ENCODE peak calls at places on chromosomes 5 and 9, in four cellular contexts. C, M, Q and K are unnamed samples.

GRCh38 chr5:167639213-167639612 is 652.2 kb upstream of the WWC1 start:
- DNase-seq in C (no peak), M (no peak), Q (no peak), K (no peak)

GRCh38 chr9:109640232-109641078 is 139.5 kb upstream of the PALM2AKAP2 start:
- DNase-seq in C (no peak), M (no peak), Q (no peak), K (no peak)

GRCh38 chr9:136381311-136381710 is 7.8 kb upstream of the CARD9 start:
- DNase-seq in C (no peak), M (no peak), Q (no peak), K (no peak)

GRCh38 chr5:56003179-56003578 is 8.4 kb upstream of the IL6ST start:
- DNase-seq in C (no peak), M (no peak), Q (no peak), K (no peak)

GRCh38 chr9:124769451-124770358 is 1.4 kb downstream of the NR6A1 start:
- DNase-seq in C (no peak), M (peak), Q (no peak), K (no peak)

GRCh38 chr5:82351754-82352145 is 73.6 kb upstream of the RPS23 start:
- DNase-seq in C (peak), M (peak), Q (no peak), K (peak)

GRCh38 chr5:176536132-176536901 is 885 bp downstream of the RNF44 start:
- DNase-seq in C (peak), M (peak), Q (no peak), K (peak)

GRCh38 chr5:98631311-98632054 is 142.0 kb upstream of the RGMB start:
- DNase-seq in C (no peak), M (no peak), Q (no peak), K (no peak)

GRCh38 chr9:131999692-132000551 is 79.7 kb downstream of the MED27 start:
- DNase-seq in C (no peak), M (no peak), Q (peak), K (no peak)

GRCh38 chr9:27387722-27388121 is 90.8 kb upstream of the EQTN start:
- DNase-seq in C (no peak), M (no peak), Q (no peak), K (no peak)

GRCh38 chr5:122170630-122171029 is 41.3 kb downstream of the ZNF474 start:
- DNase-seq in C (no peak), M (peak), Q (no peak), K (no peak)

GRCh38 chr9:83167126-83167525 is 104.2 kb upstream of the RASEF start:
- DNase-seq in C (no peak), M (no peak), Q (no peak), K (no peak)

GRCh38 chr5:116032094-116032517 is at the start of gene ARL14EPL:
- DNase-seq in C (peak), M (peak), Q (no peak), K (peak)

GRCh38 chr9:7237473-7238243 is 479.9 kb downstream of the KDM4C start:
- DNase-seq in C (no peak), M (no peak), Q (no peak), K (no peak)

GRCh38 chr9:121686930-121687541 is 35.6 kb downstream of the DAB2IP start:
- DNase-seq in C (peak), M (peak), Q (peak), K (peak)

GRCh38 chr5:57383093-57383861 is 99.3 kb downstream of the ACTBL2 start:
- DNase-seq in C (no peak), M (peak), Q (no peak), K (no peak)

GRCh38 chr9:126925876-126926275 is 11.3 kb downstream of the RALGPS1 start:
- DNase-seq in C (no peak), M (no peak), Q (no peak), K (no peak)

GRCh38 chr5:74075900-74076484 is 450.0 kb downstream of the ARHGEF28 start:
- DNase-seq in C (no peak), M (no peak), Q (no peak), K (no peak)

GRCh38 chr5:107517185-107517868 is 153.4 kb downstream of the EFNA5 start:
- DNase-seq in C (no peak), M (no peak), Q (no peak), K (no peak)

GRCh38 chr9:87236546-87236945 is 261.1 kb upstream of the DAPK1 start:
- DNase-seq in C (no peak), M (no peak), Q (no peak), K (no peak)

GRCh38 chr9:97933573-97933972 is 4.4 kb downstream of the HEMGN start:
- DNase-seq in C (no peak), M (no peak), Q (no peak), K (no peak)

GRCh38 chr9:101027246-101027645 is 1.3 kb upstream of the PLPPR1 start:
- DNase-seq in C (no peak), M (no peak), Q (no peak), K (no peak)

GRCh38 chr9:135288054-135288453 is 191.5 kb upstream of the PPP1R26 start:
- DNase-seq in C (no peak), M (no peak), Q (no peak), K (no peak)

GRCh38 chr5:17056056-17056690 is 120.1 kb upstream of the MYO10 start:
- DNase-seq in C (no peak), M (no peak), Q (no peak), K (no peak)

GRCh38 chr9:121822093-121823085 is 171.0 kb downstream of the DAB2IP start:
- DNase-seq in C (no peak), M (no peak), Q (no peak), K (no peak)

GRCh38 chr5:3195991-3196390 is 399.6 kb upstream of the IRX1 start:
- DNase-seq in C (no peak), M (no peak), Q (no peak), K (no peak)

GRCh38 chr5:21145376-21145775 is 1157.4 kb upstream of the CDH18 start:
- DNase-seq in C (no peak), M (no peak), Q (no peak), K (no peak)

GRCh38 chr9:6955251-6955921 is 197.6 kb downstream of the KDM4C start:
- DNase-seq in C (no peak), M (peak), Q (no peak), K (no peak)

GRCh38 chr5:159819671-159820411 is 96.4 kb upstream of the ADRA1B start:
- DNase-seq in C (peak), M (no peak), Q (no peak), K (no peak)

GRCh38 chr5:40429258-40430111 is 250.2 kb upstream of the PTGER4 start:
- DNase-seq in C (peak), M (no peak), Q (no peak), K (no peak)

GRCh38 chr5:16561660-16562059 is 55.1 kb downstream of the RETREG1 start:
- DNase-seq in C (no peak), M (no peak), Q (no peak), K (no peak)

GRCh38 chr5:111135946-111136345 is 43.8 kb downstream of the WDR36 start:
- DNase-seq in C (no peak), M (no peak), Q (no peak), K (no peak)

GRCh38 chr5:143562935-143563334 is 159.4 kb upstream of the NR3C1 start:
- DNase-seq in C (no peak), M (no peak), Q (no peak), K (no peak)

GRCh38 chr5:142753114-142753764 is 16.9 kb upstream of the ARHGAP26 start:
- DNase-seq in C (no peak), M (no peak), Q (no peak), K (no peak)

GRCh38 chr9:35060548-35061207 is 11.7 kb downstream of the VCP start:
- DNase-seq in C (no peak), M (no peak), Q (no peak), K (no peak)
- TF ChIP-seq SPI1 in C (no peak), M (no peak), Q (no peak), K (no peak)

GRCh38 chr5:133386662-133387061 is 225.7 kb downstream of the FSTL4 start:
- DNase-seq in C (no peak), M (no peak), Q (no peak), K (no peak)
- TF ChIP-seq SPI1 in C (no peak), M (no peak), Q (no peak), K (no peak)

DNA sequence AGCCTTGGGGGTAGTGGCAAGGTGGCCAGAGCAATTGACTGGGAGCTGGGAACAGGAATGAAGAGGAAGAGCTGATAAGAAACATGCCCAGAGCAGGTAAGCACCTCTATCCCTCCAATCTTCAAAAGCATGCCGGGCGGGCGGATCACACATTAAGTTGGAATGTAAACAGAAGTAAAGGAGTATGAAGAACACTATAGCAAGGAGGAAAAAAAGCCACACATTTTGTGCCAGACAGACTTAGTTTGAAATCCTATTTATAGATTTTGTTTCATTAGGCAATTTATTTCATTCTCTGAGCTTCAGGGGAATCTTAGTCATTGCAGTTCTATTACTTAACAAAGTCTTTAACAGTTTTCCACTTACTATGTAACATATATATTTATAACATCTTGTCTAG is 173.9 kb upstream of the TNC start:
- DNase-seq in C (no peak), M (no peak), Q (no peak), K (no peak)
- TF ChIP-seq SPI1 in C (no peak), M (no peak), Q (no peak), K (no peak)

DNA sequence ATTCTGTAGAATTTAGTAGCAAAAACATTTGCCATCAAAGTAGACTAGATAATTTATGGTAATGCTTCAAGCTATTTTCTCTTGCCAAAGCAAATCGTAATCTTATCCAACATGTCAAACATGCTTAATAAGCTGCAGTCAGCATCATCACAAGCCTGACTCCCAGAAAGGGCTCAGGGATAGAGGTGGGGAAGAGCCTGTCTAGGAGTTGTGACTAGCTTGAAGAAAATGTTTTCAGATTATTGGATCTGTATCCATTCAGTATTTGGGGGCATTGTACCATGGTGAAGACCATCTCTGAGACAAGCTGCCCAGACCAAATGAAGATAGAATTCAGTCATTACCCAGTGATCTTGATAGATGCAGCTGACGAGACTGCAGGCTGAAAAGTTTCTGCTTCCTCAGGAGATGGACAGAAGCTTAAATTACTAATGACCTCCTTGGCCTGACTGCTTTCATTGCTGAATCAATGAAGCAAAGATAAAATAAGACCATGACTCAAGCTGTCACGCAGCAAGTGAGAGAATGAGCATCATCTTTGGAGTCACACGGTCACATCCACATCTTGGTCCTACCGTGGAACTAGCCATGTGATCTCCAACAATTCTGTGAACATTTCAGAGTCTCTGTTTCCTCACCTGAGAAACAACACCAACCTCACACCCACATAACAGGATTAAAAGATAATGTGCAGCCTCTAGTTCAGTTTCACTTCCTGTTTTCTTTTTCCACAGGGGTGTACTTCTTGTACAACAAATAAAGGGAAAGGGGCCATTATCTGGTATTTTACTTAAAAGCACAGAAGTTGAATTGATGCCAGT is 9.4 kb downstream of the ERAP2 start:
- DNase-seq in C (no peak), M (no peak), Q (peak), K (no peak)
- TF ChIP-seq SPI1 in C (peak), M (peak), Q (peak), K (peak)

GRCh38 chr5:102857090-102857818 is 102.1 kb downstream of the PAM start:
- DNase-seq in C (no peak), M (no peak), Q (no peak), K (no peak)

GRCh38 chr5:102858221-102858620 is 103.1 kb downstream of the PAM start:
- DNase-seq in C (no peak), M (no peak), Q (no peak), K (no peak)

GRCh38 chr5:102855684-102856373 is 100.7 kb downstream of the PAM start:
- DNase-seq in C (no peak), M (no peak), Q (no peak), K (no peak)

GRCh38 chr5:102858808-102859207 is 103.7 kb downstream of the PAM start:
- DNase-seq in C (no peak), M (no peak), Q (no peak), K (no peak)

DNA sequence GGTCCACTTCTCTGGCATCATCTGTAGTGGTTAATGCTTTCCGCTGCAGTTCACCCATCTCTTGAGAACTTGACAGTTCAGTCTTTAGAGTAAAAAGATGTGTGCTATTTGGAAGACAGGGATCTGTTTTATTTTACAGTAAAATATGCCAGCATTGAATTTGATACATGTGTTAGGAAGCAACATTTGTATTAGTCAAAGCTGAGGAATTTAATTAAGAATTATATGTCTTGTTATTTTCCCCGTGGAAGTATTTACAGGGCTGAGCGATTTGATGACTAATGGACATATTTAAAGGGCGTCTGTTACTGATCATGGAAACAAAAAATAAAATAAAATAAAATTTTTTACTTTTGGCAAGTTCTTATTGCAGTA is 101.3 kb downstream of the PAM start:
- DNase-seq in C (no peak), M (no peak), Q (no peak), K (no peak)
- TF ChIP-seq SPI1 in C (no peak), M (no peak), Q (no peak), K (no peak)

GRCh38 chr9:114097613-114098020 is 1.5 kb downstream of the KIF12 start:
- DNase-seq in C (no peak), M (no peak), Q (no peak), K (no peak)

GRCh38 chr9:114098021-114098659 is 952 bp downstream of the KIF12 start:
- DNase-seq in C (peak), M (peak), Q (no peak), K (no peak)

GRCh38 chr9:114094971-114095370 is 4.1 kb downstream of the KIF12 start:
- DNase-seq in C (no peak), M (no peak), Q (no peak), K (no peak)

GRCh38 chr9:114096866-114097612 is 2.1 kb downstream of the KIF12 start:
- DNase-seq in C (no peak), M (no peak), Q (no peak), K (no peak)

GRCh38 chr9:114096041-114096511 is 3.0 kb downstream of the KIF12 start:
- DNase-seq in C (no peak), M (peak), Q (no peak), K (no peak)
- TF ChIP-seq SPI1 in C (no peak), M (no peak), Q (no peak), K (no peak)

DNA sequence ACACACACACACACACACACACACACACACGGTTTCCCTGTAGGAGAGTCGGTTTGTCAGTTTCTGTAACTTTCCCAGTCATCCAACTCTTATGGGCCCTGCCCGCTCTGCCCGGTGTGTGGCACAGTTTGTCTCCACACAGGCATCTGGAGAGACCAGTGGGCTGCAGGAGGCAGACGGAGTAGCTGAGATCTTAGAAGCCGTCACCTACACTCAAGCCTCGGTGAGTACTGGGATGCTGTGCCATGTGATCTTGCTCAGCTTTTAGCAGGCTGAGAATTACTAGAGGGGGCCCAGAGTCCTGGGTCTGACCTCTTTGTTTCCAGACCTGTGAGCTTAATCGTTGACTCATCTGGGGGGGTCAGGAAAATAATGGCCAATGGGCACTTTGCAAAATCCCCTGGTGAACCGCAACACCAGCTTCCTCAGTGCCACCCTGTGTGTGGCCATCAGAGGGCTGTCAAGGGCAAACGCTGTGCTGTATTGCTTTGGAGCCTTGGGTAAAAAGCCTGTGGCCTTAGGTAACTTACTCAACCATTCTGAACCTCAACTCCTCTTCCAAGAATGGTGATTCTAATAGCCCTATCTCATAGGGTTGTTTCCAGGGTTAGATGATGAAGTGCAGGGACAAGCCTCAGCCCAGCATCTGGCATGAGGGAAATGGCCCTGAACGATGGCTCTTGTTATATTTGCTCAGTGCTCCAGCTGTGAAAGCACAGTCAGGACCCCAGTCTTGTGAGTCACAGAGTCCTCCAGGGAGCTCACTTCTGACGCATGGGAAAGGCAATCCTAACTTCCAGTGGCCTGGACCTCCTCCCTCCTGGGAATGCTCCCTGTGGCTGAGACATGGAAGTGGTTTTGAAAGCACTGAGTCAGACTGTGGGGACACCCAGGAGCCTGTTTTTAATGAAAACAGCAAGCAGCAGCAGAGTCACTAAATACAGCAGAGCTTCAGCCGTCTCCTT is 45.6 kb downstream of the COL15A1 start:
- DNase-seq in C (peak), M (no peak), Q (peak), K (no peak)
- TF ChIP-seq SPI1 in C (no peak), M (no peak), Q (no peak), K (no peak)

DNA sequence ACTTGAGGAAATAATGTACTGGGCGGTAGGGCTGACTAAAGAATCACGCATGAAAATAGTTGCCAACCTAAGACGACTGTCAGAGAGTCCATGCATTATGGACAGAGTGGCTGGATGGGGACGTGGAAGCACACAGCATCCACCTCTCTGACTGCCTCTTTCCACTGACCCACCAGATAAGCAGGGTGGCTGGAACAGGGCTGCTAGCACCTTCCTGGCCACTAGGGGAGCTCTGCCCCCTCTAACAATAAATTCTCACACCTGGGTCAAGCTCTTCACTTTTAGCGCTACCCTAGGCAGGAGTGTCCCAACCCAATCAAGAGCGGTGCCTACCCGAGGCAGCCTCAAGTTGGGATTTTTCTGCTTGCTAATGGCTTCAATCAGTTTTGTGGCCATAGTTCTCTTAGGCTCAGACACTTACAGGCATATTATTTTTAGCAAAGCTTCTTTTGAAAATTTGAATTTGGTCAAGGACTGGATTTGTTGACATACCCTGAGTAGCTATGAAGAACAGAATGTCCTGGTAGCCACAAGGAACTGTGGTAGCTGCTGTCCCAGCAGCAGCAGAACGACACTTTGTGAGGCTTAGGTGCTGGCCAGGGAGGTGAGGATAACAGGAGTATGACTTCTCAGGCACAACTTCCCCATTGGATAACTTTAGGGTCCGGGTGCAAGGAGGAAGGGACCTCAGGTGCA is 6.9 kb upstream of the TPM2 start:
- DNase-seq in C (peak), M (peak), Q (no peak), K (peak)
- TF ChIP-seq SPI1 in C (no peak), M (no peak), Q (no peak), K (no peak)

DNA sequence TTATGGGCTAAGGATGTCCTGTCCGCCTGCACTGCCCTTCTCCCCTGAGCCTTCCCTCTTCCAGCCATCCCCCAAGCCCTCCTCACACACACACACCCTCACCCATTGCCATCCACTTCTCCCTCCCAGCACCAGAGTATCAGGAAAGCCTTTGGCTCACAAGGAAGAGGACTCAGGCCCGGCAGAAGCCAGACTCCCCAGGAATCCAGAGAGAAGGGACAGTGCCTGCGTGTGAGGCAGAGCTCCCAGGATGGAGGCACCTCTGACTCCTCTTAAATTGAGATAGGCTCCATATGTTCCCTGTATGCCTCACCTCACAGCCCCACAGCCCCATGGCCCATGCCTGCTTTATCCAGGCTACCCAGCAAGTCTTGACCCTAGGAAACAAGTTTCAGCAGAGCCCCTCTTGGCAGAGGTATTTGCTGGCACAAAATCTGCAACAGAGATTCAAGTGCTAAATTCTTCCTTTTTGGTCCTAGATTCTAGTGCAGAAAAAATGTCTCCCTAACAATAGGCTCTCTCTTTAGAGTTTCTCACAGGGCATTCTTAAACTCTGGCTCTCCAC is 769 bp downstream of the IL17B start:
- DNase-seq in C (no peak), M (no peak), Q (no peak), K (no peak)
- TF ChIP-seq SPI1 in C (no peak), M (no peak), Q (no peak), K (no peak)